ENCODE peak calls at places on chromosome 10, in five cellular contexts. One of them, this sample, is unnamed.

GRCh38 chr10:21811245-21811585 is 192.3 kb downstream of the DNAJC1 start:
- DNase-seq in amniotic stem cell: no peak
- DNase-seq in OCI-M1: no peak
- DNase-seq in BJ: no peak
- DNase-seq in Panc1: no peak
- DNase-seq in this sample: no peak

GRCh38 chr10:13721486-13721885 is 134.7 kb downstream of the PRPF18 start:
- DNase-seq in amniotic stem cell: no peak
- DNase-seq in OCI-M1: no peak
- DNase-seq in BJ: no peak
- DNase-seq in Panc1: no peak
- DNase-seq in this sample: no peak

GRCh38 chr10:30359373-30360206 is 10.5 kb upstream of the MTPAP start:
- DNase-seq in amniotic stem cell: no peak
- DNase-seq in OCI-M1: peak; percentile 82
- DNase-seq in BJ: no peak
- DNase-seq in Panc1: peak; percentile 38
- DNase-seq in this sample: peak; percentile 56

GRCh38 chr10:62617702-62618451 is 186.6 kb upstream of the ADO start:
- DNase-seq in amniotic stem cell: no peak
- DNase-seq in OCI-M1: no peak
- DNase-seq in BJ: no peak
- DNase-seq in Panc1: no peak
- DNase-seq in this sample: no peak

GRCh38 chr10:91630592-91630991 is 2.3 kb downstream of the PPP1R3C start:
- DNase-seq in amniotic stem cell: no peak
- DNase-seq in OCI-M1: no peak
- DNase-seq in BJ: no peak
- DNase-seq in Panc1: no peak
- DNase-seq in this sample: no peak

GRCh38 chr10:127976286-127976685 is 69.4 kb downstream of the PTPRE start:
- DNase-seq in amniotic stem cell: no peak
- DNase-seq in OCI-M1: no peak
- DNase-seq in BJ: no peak
- DNase-seq in Panc1: no peak
- DNase-seq in this sample: no peak

GRCh38 chr10:30051220-30051619 is 8.2 kb downstream of the JCAD start:
- DNase-seq in amniotic stem cell: no peak
- DNase-seq in OCI-M1: no peak
- DNase-seq in BJ: no peak
- DNase-seq in Panc1: no peak
- DNase-seq in this sample: no peak

GRCh38 chr10:34015700-34016099 is 681.2 kb upstream of the NRP1 start:
- DNase-seq in amniotic stem cell: no peak
- DNase-seq in OCI-M1: no peak
- DNase-seq in BJ: no peak
- DNase-seq in Panc1: no peak
- DNase-seq in this sample: no peak

GRCh38 chr10:92876509-92877036 is 28.3 kb downstream of the EXOC6 start:
- DNase-seq in amniotic stem cell: no peak
- DNase-seq in OCI-M1: no peak
- DNase-seq in BJ: no peak
- DNase-seq in Panc1: no peak
- DNase-seq in this sample: no peak

GRCh38 chr10:96831200-96831866 is 765 bp upstream of the LCOR start:
- DNase-seq in amniotic stem cell: no peak
- DNase-seq in OCI-M1: peak; percentile 76
- DNase-seq in BJ: no peak
- DNase-seq in Panc1: peak; percentile 47
- DNase-seq in this sample: no peak

GRCh38 chr10:63217120-63217605 is 84.0 kb downstream of the NRBF2 start:
- DNase-seq in amniotic stem cell: peak; percentile 41
- DNase-seq in OCI-M1: peak; percentile 84
- DNase-seq in BJ: peak; percentile 19
- DNase-seq in Panc1: peak; percentile 41
- DNase-seq in this sample: no peak

GRCh38 chr10:95208702-95209391 is 14.8 kb downstream of the ACSM6 start:
- DNase-seq in amniotic stem cell: no peak
- DNase-seq in OCI-M1: peak; percentile 56
- DNase-seq in BJ: no peak
- DNase-seq in Panc1: no peak
- DNase-seq in this sample: peak; percentile 46

GRCh38 chr10:73887038-73888015 is 13.0 kb upstream of the CAMK2G start:
- DNase-seq in amniotic stem cell: peak; percentile 82
- DNase-seq in OCI-M1: peak; percentile 41
- DNase-seq in BJ: peak; percentile 65
- DNase-seq in Panc1: no peak
- DNase-seq in this sample: peak; percentile 98

GRCh38 chr10:80411681-80412230 is 3.4 kb downstream of the PRXL2A start:
- DNase-seq in amniotic stem cell: no peak
- DNase-seq in OCI-M1: no peak
- DNase-seq in BJ: no peak
- DNase-seq in Panc1: no peak
- DNase-seq in this sample: no peak

GRCh38 chr10:86971146-86971991 is 3.1 kb downstream of the ADIRF start:
- DNase-seq in amniotic stem cell: peak; percentile 76
- DNase-seq in OCI-M1: peak; percentile 89
- DNase-seq in BJ: no peak
- DNase-seq in Panc1: peak; percentile 80
- DNase-seq in this sample: peak; percentile 95

This sample was measured in SJSA1.